ENCODE peak calls at places on chromosomes 5 and 9, in seven cellular contexts. One of them, this sample, is unnamed.
A peak's percentile ranks its signal among the peaks of the same experiment; 100 is the strongest.

GRCh38 chr9:88322906-88323566 is 65.2 kb upstream of the SPIN1 start:
- DNase-seq in bronchial epithelial cell: no peak
- DNase-seq in GM20000: no peak
- DNase-seq in osteocyte: no peak
- DNase-seq in adrenal gland: no peak
- DNase-seq in nephron progenitor cell: no peak
- DNase-seq in progenitor cell of endocrine pancreas: no peak
- DNase-seq in this sample: no peak

GRCh38 chr5:56700711-56701110 is 114.6 kb upstream of the MAP3K1 start:
- DNase-seq in bronchial epithelial cell: no peak
- DNase-seq in GM20000: no peak
- DNase-seq in osteocyte: no peak
- DNase-seq in adrenal gland: no peak
- DNase-seq in nephron progenitor cell: no peak
- DNase-seq in progenitor cell of endocrine pancreas: no peak
- DNase-seq in this sample: no peak

GRCh38 chr9:16794871-16795639 is 75.4 kb downstream of the BNC2 start:
- DNase-seq in bronchial epithelial cell: no peak
- DNase-seq in GM20000: no peak
- DNase-seq in osteocyte: no peak
- DNase-seq in adrenal gland: peak; percentile 24
- DNase-seq in nephron progenitor cell: no peak
- DNase-seq in progenitor cell of endocrine pancreas: no peak
- DNase-seq in this sample: no peak

GRCh38 chr9:124812401-124813016 is 35.6 kb downstream of the OLFML2A start:
- DNase-seq in bronchial epithelial cell: peak; percentile 84
- DNase-seq in GM20000: no peak
- DNase-seq in osteocyte: peak; percentile 95
- DNase-seq in adrenal gland: no peak
- DNase-seq in nephron progenitor cell: no peak
- DNase-seq in progenitor cell of endocrine pancreas: no peak
- DNase-seq in this sample: peak; percentile 54

GRCh38 chr5:95163079-95163478 is 121.8 kb downstream of the MCTP1 start:
- DNase-seq in bronchial epithelial cell: no peak
- DNase-seq in GM20000: no peak
- DNase-seq in osteocyte: no peak
- DNase-seq in adrenal gland: no peak
- DNase-seq in nephron progenitor cell: no peak
- DNase-seq in progenitor cell of endocrine pancreas: no peak
- DNase-seq in this sample: no peak

GRCh38 chr9:124505006-124505900 is 1.9 kb downstream of the NR5A1 start:
- DNase-seq in bronchial epithelial cell: no peak
- DNase-seq in GM20000: no peak
- DNase-seq in osteocyte: no peak
- DNase-seq in adrenal gland: peak; percentile 42
- DNase-seq in nephron progenitor cell: no peak
- DNase-seq in progenitor cell of endocrine pancreas: no peak
- DNase-seq in this sample: no peak

GRCh38 chr9:128632066-128632465 is 24.6 kb downstream of the DYNC2I2 start:
- DNase-seq in bronchial epithelial cell: no peak
- DNase-seq in GM20000: no peak
- DNase-seq in osteocyte: no peak
- DNase-seq in adrenal gland: no peak
- DNase-seq in nephron progenitor cell: no peak
- DNase-seq in progenitor cell of endocrine pancreas: no peak
- DNase-seq in this sample: no peak

GRCh38 chr5:33890147-33890546 is 1.6 kb downstream of the ADAMTS12 start:
- DNase-seq in bronchial epithelial cell: no peak
- DNase-seq in GM20000: no peak
- DNase-seq in osteocyte: no peak
- DNase-seq in adrenal gland: no peak
- DNase-seq in nephron progenitor cell: no peak
- DNase-seq in progenitor cell of endocrine pancreas: no peak
- DNase-seq in this sample: no peak

GRCh38 chr5:145778144-145778900 is 56.8 kb downstream of the PRELID2 start:
- DNase-seq in bronchial epithelial cell: no peak
- DNase-seq in GM20000: no peak
- DNase-seq in osteocyte: no peak
- DNase-seq in adrenal gland: no peak
- DNase-seq in nephron progenitor cell: no peak
- DNase-seq in progenitor cell of endocrine pancreas: no peak
- DNase-seq in this sample: no peak

GRCh38 chr9:801399-802071 is 40.0 kb upstream of the DMRT1 start:
- DNase-seq in bronchial epithelial cell: peak; percentile 76
- DNase-seq in GM20000: no peak
- DNase-seq in osteocyte: no peak
- DNase-seq in adrenal gland: peak; percentile 30
- DNase-seq in nephron progenitor cell: no peak
- DNase-seq in progenitor cell of endocrine pancreas: no peak
- DNase-seq in this sample: no peak

GRCh38 chr9:33103381-33104110 is 27.1 kb upstream of the SMU1 start:
- DNase-seq in bronchial epithelial cell: no peak
- DNase-seq in GM20000: no peak
- DNase-seq in osteocyte: peak; percentile 78
- DNase-seq in adrenal gland: peak; percentile 20
- DNase-seq in nephron progenitor cell: no peak
- DNase-seq in progenitor cell of endocrine pancreas: no peak
- DNase-seq in this sample: no peak

GRCh38 chr5:180100621-180101450 is 29.3 kb upstream of the RNF130 start:
- DNase-seq in bronchial epithelial cell: no peak
- DNase-seq in GM20000: no peak
- DNase-seq in osteocyte: no peak
- DNase-seq in adrenal gland: peak; percentile 9
- DNase-seq in nephron progenitor cell: no peak
- DNase-seq in progenitor cell of endocrine pancreas: no peak
- DNase-seq in this sample: no peak

GRCh38 chr9:72538926-72539702 is 17.7 kb downstream of the TMC1 start:
- DNase-seq in bronchial epithelial cell: peak; percentile 38
- DNase-seq in GM20000: no peak
- DNase-seq in osteocyte: no peak
- DNase-seq in adrenal gland: no peak
- DNase-seq in nephron progenitor cell: no peak
- DNase-seq in progenitor cell of endocrine pancreas: no peak
- DNase-seq in this sample: no peak

GRCh38 chr9:134922066-134922931 is 4.6 kb upstream of the FCN1 start:
- DNase-seq in bronchial epithelial cell: no peak
- DNase-seq in GM20000: no peak
- DNase-seq in osteocyte: peak; percentile 80
- DNase-seq in adrenal gland: peak; percentile 48
- DNase-seq in nephron progenitor cell: no peak
- DNase-seq in progenitor cell of endocrine pancreas: no peak
- DNase-seq in this sample: no peak

GRCh38 chr9:70484232-70485130 is 70.0 kb upstream of the KLF9 start:
- DNase-seq in bronchial epithelial cell: peak; percentile 91
- DNase-seq in GM20000: peak; percentile 72
- DNase-seq in osteocyte: no peak
- DNase-seq in adrenal gland: peak; percentile 58
- DNase-seq in nephron progenitor cell: peak; percentile 12
- DNase-seq in progenitor cell of endocrine pancreas: no peak
- DNase-seq in this sample: no peak

GRCh38 chr9:104903609-104904008 is 24.3 kb downstream of the ABCA1 start:
- DNase-seq in bronchial epithelial cell: no peak
- DNase-seq in GM20000: no peak
- DNase-seq in osteocyte: no peak
- DNase-seq in adrenal gland: no peak
- DNase-seq in nephron progenitor cell: no peak
- DNase-seq in progenitor cell of endocrine pancreas: no peak
- DNase-seq in this sample: no peak

GRCh38 chr5:150441813-150442698 is 7.5 kb downstream of the RPS14 start:
- DNase-seq in bronchial epithelial cell: no peak
- DNase-seq in GM20000: no peak
- DNase-seq in osteocyte: no peak
- DNase-seq in adrenal gland: no peak
- DNase-seq in nephron progenitor cell: no peak
- DNase-seq in progenitor cell of endocrine pancreas: no peak
- DNase-seq in this sample: no peak

GRCh38 chr9:128245293-128246151 is 30.3 kb downstream of the GOLGA2 start:
- DNase-seq in bronchial epithelial cell: peak; percentile 12
- DNase-seq in GM20000: no peak
- DNase-seq in osteocyte: no peak
- DNase-seq in adrenal gland: no peak
- DNase-seq in nephron progenitor cell: peak; percentile 66
- DNase-seq in progenitor cell of endocrine pancreas: no peak
- DNase-seq in this sample: peak; percentile 54

GRCh38 chr9:22992781-22993180 is 546.2 kb downstream of the DMRTA1 start:
- DNase-seq in bronchial epithelial cell: peak; percentile 17
- DNase-seq in GM20000: no peak
- DNase-seq in osteocyte: no peak
- DNase-seq in adrenal gland: no peak
- DNase-seq in nephron progenitor cell: no peak
- DNase-seq in progenitor cell of endocrine pancreas: no peak
- DNase-seq in this sample: no peak

DNA sequence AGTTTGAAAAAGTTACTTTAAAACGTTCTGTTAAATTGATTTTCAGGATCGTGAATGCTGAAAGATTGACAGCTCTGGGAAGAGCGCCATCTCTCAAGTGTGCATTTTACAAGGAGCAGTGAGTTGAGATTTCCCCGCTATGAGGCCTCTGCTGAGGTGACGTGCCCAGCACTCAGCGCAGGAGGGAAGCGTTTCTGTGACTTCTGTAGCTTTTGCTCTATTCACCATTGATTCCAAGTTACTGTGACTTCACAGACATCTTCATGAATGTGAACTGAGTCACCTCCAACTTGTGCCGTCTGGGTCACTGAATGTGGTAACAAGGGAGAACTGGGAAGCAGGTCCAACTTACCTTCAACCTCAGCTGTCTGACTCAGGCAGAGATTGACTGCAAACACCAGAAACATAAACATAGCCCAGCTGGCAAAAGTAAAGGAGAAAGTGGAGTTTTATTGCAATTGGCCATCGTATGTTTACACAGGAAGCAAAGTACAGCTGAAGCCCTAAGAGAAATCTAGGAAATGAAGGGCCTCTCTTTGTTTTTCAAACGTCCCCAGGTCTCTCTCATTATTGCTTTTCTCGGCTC is 428.8 kb upstream of the CLINT1 start:
- DNase-seq in bronchial epithelial cell: peak; percentile 83
- DNase-seq in GM20000: no peak
- DNase-seq in osteocyte: no peak
- DNase-seq in adrenal gland: no peak
- DNase-seq in nephron progenitor cell: no peak
- DNase-seq in progenitor cell of endocrine pancreas: no peak
- DNase-seq in this sample: no peak
- TF ChIP-seq CTCF in bronchial epithelial cell: no peak
- TF ChIP-seq CTCF in GM20000: no peak
- TF ChIP-seq CTCF in osteocyte: no peak
- TF ChIP-seq CTCF in adrenal gland: no peak
- TF ChIP-seq CTCF in nephron progenitor cell: no peak
- TF ChIP-seq CTCF in progenitor cell of endocrine pancreas: no peak
- TF ChIP-seq CTCF in this sample: no peak

GRCh38 chr5:172868924-172869565 is 35.0 kb downstream of the ERGIC1 start:
- DNase-seq in bronchial epithelial cell: peak; percentile 80
- DNase-seq in GM20000: no peak
- DNase-seq in osteocyte: peak; percentile 90
- DNase-seq in adrenal gland: peak; percentile 93
- DNase-seq in nephron progenitor cell: no peak
- DNase-seq in progenitor cell of endocrine pancreas: no peak
- DNase-seq in this sample: no peak
- TF ChIP-seq CTCF in bronchial epithelial cell: no peak
- TF ChIP-seq CTCF in GM20000: no peak
- TF ChIP-seq CTCF in osteocyte: peak; percentile 58
- TF ChIP-seq CTCF in adrenal gland: peak; percentile 30
- TF ChIP-seq CTCF in nephron progenitor cell: no peak
- TF ChIP-seq CTCF in progenitor cell of endocrine pancreas: no peak
- TF ChIP-seq CTCF in this sample: no peak

GRCh38 chr5:16437974-16438373 is 27.6 kb downstream of the ZNF622 start:
- DNase-seq in bronchial epithelial cell: peak; percentile 18
- DNase-seq in GM20000: no peak
- DNase-seq in osteocyte: no peak
- DNase-seq in adrenal gland: no peak
- DNase-seq in nephron progenitor cell: no peak
- DNase-seq in progenitor cell of endocrine pancreas: no peak
- DNase-seq in this sample: no peak
- TF ChIP-seq CTCF in bronchial epithelial cell: peak; percentile 15
- TF ChIP-seq CTCF in GM20000: no peak
- TF ChIP-seq CTCF in osteocyte: peak; percentile 23
- TF ChIP-seq CTCF in adrenal gland: no peak
- TF ChIP-seq CTCF in nephron progenitor cell: no peak
- TF ChIP-seq CTCF in progenitor cell of endocrine pancreas: no peak
- TF ChIP-seq CTCF in this sample: no peak

GRCh38 chr9:109889456-109889855 is 109.5 kb downstream of the PALM2AKAP2 start:
- DNase-seq in bronchial epithelial cell: peak; percentile 96
- DNase-seq in GM20000: no peak
- DNase-seq in osteocyte: no peak
- DNase-seq in adrenal gland: no peak
- DNase-seq in nephron progenitor cell: no peak
- DNase-seq in progenitor cell of endocrine pancreas: no peak
- DNase-seq in this sample: no peak

GRCh38 chr9:109894444-109894843 is 114.4 kb downstream of the PALM2AKAP2 start:
- DNase-seq in bronchial epithelial cell: no peak
- DNase-seq in GM20000: no peak
- DNase-seq in osteocyte: no peak
- DNase-seq in adrenal gland: no peak
- DNase-seq in nephron progenitor cell: no peak
- DNase-seq in progenitor cell of endocrine pancreas: no peak
- DNase-seq in this sample: no peak

GRCh38 chr9:109894921-109895758 is 115.1 kb downstream of the PALM2AKAP2 start:
- DNase-seq in bronchial epithelial cell: no peak
- DNase-seq in GM20000: peak; percentile 30
- DNase-seq in osteocyte: no peak
- DNase-seq in adrenal gland: peak; percentile 35
- DNase-seq in nephron progenitor cell: no peak
- DNase-seq in progenitor cell of endocrine pancreas: no peak
- DNase-seq in this sample: no peak

GRCh38 chr9:109893222-109893621 is 113.2 kb downstream of the PALM2AKAP2 start:
- DNase-seq in bronchial epithelial cell: no peak
- DNase-seq in GM20000: no peak
- DNase-seq in osteocyte: no peak
- DNase-seq in adrenal gland: no peak
- DNase-seq in nephron progenitor cell: no peak
- DNase-seq in progenitor cell of endocrine pancreas: no peak
- DNase-seq in this sample: no peak
- TF ChIP-seq CTCF in bronchial epithelial cell: no peak
- TF ChIP-seq CTCF in GM20000: no peak
- TF ChIP-seq CTCF in osteocyte: no peak
- TF ChIP-seq CTCF in adrenal gland: no peak
- TF ChIP-seq CTCF in nephron progenitor cell: no peak
- TF ChIP-seq CTCF in progenitor cell of endocrine pancreas: no peak
- TF ChIP-seq CTCF in this sample: no peak

GRCh38 chr5:96516631-96517071 is 83.6 kb upstream of the PCSK1 start:
- DNase-seq in bronchial epithelial cell: no peak
- DNase-seq in GM20000: no peak
- DNase-seq in osteocyte: no peak
- DNase-seq in adrenal gland: no peak
- DNase-seq in nephron progenitor cell: no peak
- DNase-seq in progenitor cell of endocrine pancreas: no peak
- DNase-seq in this sample: no peak
- TF ChIP-seq CTCF in bronchial epithelial cell: no peak
- TF ChIP-seq CTCF in GM20000: no peak
- TF ChIP-seq CTCF in osteocyte: no peak
- TF ChIP-seq CTCF in adrenal gland: no peak
- TF ChIP-seq CTCF in nephron progenitor cell: no peak
- TF ChIP-seq CTCF in progenitor cell of endocrine pancreas: no peak
- TF ChIP-seq CTCF in this sample: no peak

This sample was measured in mesothelial cell of epicardium.